ENCODE peak calls at places on chromosome 1, in eight cellular contexts. D, N, F, O, A, B, T and L are unnamed samples.

GRCh38 chr1:30250338-30251022 is 472.9 kb downstream of the MATN1 start:
- DNase-seq in D (no peak), N (no peak), F (no peak), O (no peak), A (no peak), B (no peak), T (no peak), L (no peak)

GRCh38 chr1:15090373-15090772 is 63.2 kb upstream of the TMEM51 start:
- DNase-seq in D (no peak), N (peak; percentile 90), F (no peak), O (peak; percentile 26), A (no peak), B (no peak), T (no peak), L (no peak)

GRCh38 chr1:198056255-198056654 is 100.5 kb upstream of the NEK7 start:
- DNase-seq in D (no peak), N (no peak), F (no peak), O (no peak), A (no peak), B (no peak), T (peak; percentile 3), L (no peak)

GRCh38 chr1:221576268-221576667 is 165.6 kb downstream of the DUSP10 start:
- DNase-seq in D (no peak), N (no peak), F (no peak), O (no peak), A (no peak), B (no peak), T (no peak), L (no peak)

GRCh38 chr1:210104103-210104502 is 128.5 kb upstream of the SERTAD4 start:
- DNase-seq in D (no peak), N (no peak), F (no peak), O (no peak), A (no peak), B (no peak), T (no peak), L (no peak)

GRCh38 chr1:2259668-2260392 is 31.7 kb downstream of the SKI start:
- DNase-seq in D (no peak), N (no peak), F (no peak), O (no peak), A (no peak), B (no peak), T (no peak), L (no peak)

GRCh38 chr1:26959270-26959669 is 998 bp downstream of the KDF1 start:
- DNase-seq in D (no peak), N (no peak), F (no peak), O (no peak), A (no peak), B (no peak), T (no peak), L (no peak)

GRCh38 chr1:38244218-38244617 is 197.6 kb upstream of the POU3F1 start:
- DNase-seq in D (no peak), N (no peak), F (no peak), O (no peak), A (no peak), B (no peak), T (no peak), L (no peak)

GRCh38 chr1:10759413-10760200 is 36.8 kb downstream of the CASZ1 start:
- DNase-seq in D (no peak), N (no peak), F (no peak), O (no peak), A (no peak), B (no peak), T (no peak), L (no peak)

GRCh38 chr1:215568287-215568692 is 1.2 kb downstream of the KCTD3 start:
- DNase-seq in D (no peak), N (no peak), F (no peak), O (peak; percentile 9), A (no peak), B (peak; percentile 11), T (no peak), L (no peak)

GRCh38 chr1:87215592-87215991 is 113.1 kb upstream of the LMO4 start:
- DNase-seq in D (no peak), N (no peak), F (no peak), O (no peak), A (no peak), B (no peak), T (no peak), L (no peak)

GRCh38 chr1:71788113-71788512 is 494.2 kb downstream of the NEGR1 start:
- DNase-seq in D (no peak), N (no peak), F (no peak), O (no peak), A (no peak), B (no peak), T (no peak), L (no peak)

GRCh38 chr1:26730695-26731094 is 34.9 kb downstream of the ARID1A start:
- DNase-seq in D (no peak), N (no peak), F (no peak), O (no peak), A (no peak), B (no peak), T (no peak), L (no peak)

GRCh38 chr1:211876849-211877248 is 46.3 kb upstream of the LPGAT1 start:
- DNase-seq in D (no peak), N (no peak), F (no peak), O (no peak), A (no peak), B (no peak), T (no peak), L (no peak)

GRCh38 chr1:71650126-71650525 is 569.3 kb upstream of the ZRANB2 start:
- DNase-seq in D (no peak), N (no peak), F (no peak), O (no peak), A (no peak), B (peak; percentile 43), T (no peak), L (no peak)

GRCh38 chr1:226656601-226657277 is 82.3 kb downstream of the ITPKB start:
- DNase-seq in D (no peak), N (peak; percentile 87), F (no peak), O (no peak), A (no peak), B (peak; percentile 74), T (no peak), L (no peak)

GRCh38 chr1:51792864-51793263 is 85.7 kb downstream of the NRDC start:
- DNase-seq in D (no peak), N (no peak), F (no peak), O (no peak), A (no peak), B (no peak), T (no peak), L (no peak)